ENCODE peak calls at places on chromosomes 6 and 20, in five cellular contexts. L, I, X, C and V are unnamed samples.

GRCh38 chr6:4487538-4487937 is 288.7 kb upstream of the CDYL start:
- ATAC-seq in I (no peak), L (no peak), C (peak), X (no peak), V (peak)

GRCh38 chr6:169738204-169738971 is 13.0 kb downstream of the DYNLT2 start:
- ATAC-seq in I (no peak), C (no peak), L (peak), X (peak), V (no peak)

GRCh38 chr6:121389419-121389818 is 46.0 kb upstream of the GJA1 start:
- ATAC-seq in C (no peak), I (no peak), X (no peak), L (no peak), V (no peak)

GRCh38 chr20:60961551-60961950 is 290.5 kb upstream of the CDH4 start:
- ATAC-seq in I (no peak), C (no peak), L (no peak), X (no peak), V (no peak)

GRCh38 chr6:135922170-135922569 is 70.7 kb downstream of the PDE7B start:
- ATAC-seq in X (peak), C (peak), I (no peak), L (peak), V (peak)

GRCh38 chr6:167855825-167856425 is 29.2 kb downstream of the AFDN start:
- ATAC-seq in C (no peak), X (peak), L (peak), I (no peak), V (peak)

GRCh38 chr6:829646-830045 is 136.7 kb upstream of the EXOC2 start:
- ATAC-seq in C (no peak), X (no peak), L (no peak), I (no peak), V (peak)

GRCh38 chr6:107660839-107661238 is 163.3 kb downstream of the SCML4 start:
- ATAC-seq in C (no peak), X (peak), L (no peak), I (no peak), V (no peak)

GRCh38 chr6:147651249-147652063 is 143.0 kb downstream of the SAMD5 start:
- ATAC-seq in L (peak), I (peak), X (peak), C (peak), V (peak)

GRCh38 chr20:63141531-63141930 is 74.4 kb downstream of the YTHDF1 start:
- ATAC-seq in C (no peak), I (no peak), X (no peak), L (no peak), V (no peak)

GRCh38 chr6:32895006-32895345 is 41.0 kb downstream of the PSMB9 start:
- ATAC-seq in X (peak), C (peak), I (peak), L (peak), V (peak)

GRCh38 chr6:79702701-79703100 is 71.6 kb downstream of the SH3BGRL2 start:
- ATAC-seq in C (no peak), X (no peak), I (no peak), L (no peak), V (no peak)

GRCh38 chr6:7827142-7827541 is 83.4 kb downstream of the TXNDC5 start:
- ATAC-seq in C (no peak), X (no peak), L (peak), I (no peak), V (no peak)

GRCh38 chr20:25248501-25249172 is 752 bp downstream of the PYGB start:
- ATAC-seq in C (peak), I (no peak), L (peak), X (peak), V (peak)

GRCh38 chr6:135145509-135145865 is 35.6 kb upstream of the MYB start:
- ATAC-seq in I (peak), C (peak), L (no peak), X (no peak), V (no peak)

GRCh38 chr20:36582322-36582721 is 8.9 kb downstream of the TGIF2 start:
- ATAC-seq in L (no peak), X (no peak), I (no peak), C (no peak), V (no peak)

GRCh38 chr20:52025938-52026337 is 165.6 kb downstream of the ZFP64 start:
- ATAC-seq in X (no peak), I (no peak), L (no peak), C (no peak), V (no peak)

GRCh38 chr6:36506617-36507016 is 40.7 kb downstream of the STK38 start:
- ATAC-seq in X (no peak), C (no peak), I (peak), L (no peak), V (no peak)

GRCh38 chr20:29742699-29743100 is 1514.8 kb upstream of the DEFB115 start:
- ATAC-seq in X (no peak), I (no peak), L (no peak), C (peak), V (peak)